ENCODE peak calls at places on chromosomes 5 and 9, in ten cellular contexts. One of them, this sample, is unnamed.

GRCh38 chr9:2469681-2470141 is 151.9 kb upstream of the VLDLR start:
- DNase-seq in dorsolateral prefrontal cortex: no peak
- DNase-seq in mammary epithelial cell: peak; percentile 40
- DNase-seq in neuronal stem cell: no peak
- DNase-seq in left ventricle myocardium inferior: peak; percentile 41
- DNase-seq in A549: no peak
- DNase-seq in transverse colon: peak; percentile 51
- DNase-seq in right cardiac atrium: peak; percentile 51
- DNase-seq in lower lobe of right lung: peak; percentile 53
- DNase-seq in substantia nigra: no peak
- DNase-seq in this sample: no peak

GRCh38 chr5:171931163-171931562 is 75.3 kb downstream of the FBXW11 start:
- DNase-seq in dorsolateral prefrontal cortex: no peak
- DNase-seq in mammary epithelial cell: no peak
- DNase-seq in neuronal stem cell: no peak
- DNase-seq in left ventricle myocardium inferior: no peak
- DNase-seq in A549: no peak
- DNase-seq in transverse colon: no peak
- DNase-seq in right cardiac atrium: no peak
- DNase-seq in lower lobe of right lung: no peak
- DNase-seq in substantia nigra: no peak
- DNase-seq in this sample: no peak

GRCh38 chr9:98391884-98392283 is 136.4 kb upstream of the TBC1D2 start:
- DNase-seq in dorsolateral prefrontal cortex: no peak
- DNase-seq in mammary epithelial cell: no peak
- DNase-seq in neuronal stem cell: no peak
- DNase-seq in left ventricle myocardium inferior: no peak
- DNase-seq in A549: no peak
- DNase-seq in transverse colon: no peak
- DNase-seq in right cardiac atrium: no peak
- DNase-seq in lower lobe of right lung: no peak
- DNase-seq in substantia nigra: no peak
- DNase-seq in this sample: no peak

GRCh38 chr5:92908952-92909351 is 672.1 kb downstream of the NR2F1-AS1 start:
- DNase-seq in dorsolateral prefrontal cortex: no peak
- DNase-seq in mammary epithelial cell: no peak
- DNase-seq in neuronal stem cell: no peak
- DNase-seq in left ventricle myocardium inferior: no peak
- DNase-seq in A549: no peak
- DNase-seq in transverse colon: no peak
- DNase-seq in right cardiac atrium: no peak
- DNase-seq in lower lobe of right lung: no peak
- DNase-seq in substantia nigra: no peak
- DNase-seq in this sample: no peak

GRCh38 chr9:127947841-127948710 is 10.4 kb upstream of the DPM2 start:
- DNase-seq in dorsolateral prefrontal cortex: no peak
- DNase-seq in mammary epithelial cell: no peak
- DNase-seq in neuronal stem cell: no peak
- DNase-seq in left ventricle myocardium inferior: no peak
- DNase-seq in A549: no peak
- DNase-seq in transverse colon: no peak
- DNase-seq in right cardiac atrium: no peak
- DNase-seq in lower lobe of right lung: no peak
- DNase-seq in substantia nigra: no peak
- DNase-seq in this sample: no peak

GRCh38 chr5:179343902-179344300 is 1.4 kb downstream of the ADAMTS2 start:
- DNase-seq in dorsolateral prefrontal cortex: no peak
- DNase-seq in mammary epithelial cell: no peak
- DNase-seq in neuronal stem cell: peak; percentile 84
- DNase-seq in left ventricle myocardium inferior: no peak
- DNase-seq in A549: peak; percentile 21
- DNase-seq in transverse colon: peak; percentile 21
- DNase-seq in right cardiac atrium: peak; percentile 81
- DNase-seq in lower lobe of right lung: no peak
- DNase-seq in substantia nigra: no peak
- DNase-seq in this sample: no peak

GRCh38 chr5:158639876-158640570 is 459.7 kb downstream of the EBF1 start:
- DNase-seq in dorsolateral prefrontal cortex: no peak
- DNase-seq in mammary epithelial cell: no peak
- DNase-seq in neuronal stem cell: no peak
- DNase-seq in left ventricle myocardium inferior: no peak
- DNase-seq in A549: no peak
- DNase-seq in transverse colon: no peak
- DNase-seq in right cardiac atrium: no peak
- DNase-seq in lower lobe of right lung: no peak
- DNase-seq in substantia nigra: no peak
- DNase-seq in this sample: no peak

GRCh38 chr9:132787748-132788159 is 90.3 kb downstream of the AK8 start:
- DNase-seq in dorsolateral prefrontal cortex: no peak
- DNase-seq in mammary epithelial cell: peak; percentile 49
- DNase-seq in neuronal stem cell: no peak
- DNase-seq in left ventricle myocardium inferior: no peak
- DNase-seq in A549: no peak
- DNase-seq in transverse colon: no peak
- DNase-seq in right cardiac atrium: no peak
- DNase-seq in lower lobe of right lung: no peak
- DNase-seq in substantia nigra: no peak
- DNase-seq in this sample: no peak

DNA sequence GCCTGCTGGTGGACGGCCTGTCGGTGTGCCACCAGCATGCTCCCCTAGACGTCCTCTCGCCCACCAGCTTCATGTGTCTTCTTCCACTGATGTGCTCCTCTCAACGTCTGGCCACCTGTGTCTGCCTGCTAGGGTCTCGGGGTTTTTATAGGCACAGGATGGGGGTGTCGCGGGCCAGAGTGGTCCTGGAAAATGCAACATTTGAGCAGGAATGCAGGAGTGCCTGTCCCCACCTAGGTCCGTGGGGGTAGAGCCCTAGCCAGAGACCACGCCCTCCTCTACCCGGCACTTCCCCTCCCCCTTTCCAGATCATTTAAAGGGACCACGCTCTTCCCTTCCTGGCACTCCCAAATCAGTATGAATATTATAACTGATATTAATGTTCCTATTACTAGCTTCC is 48.0 kb upstream of the OSMR start:
- DNase-seq in dorsolateral prefrontal cortex: no peak
- DNase-seq in mammary epithelial cell: no peak
- DNase-seq in neuronal stem cell: no peak
- DNase-seq in left ventricle myocardium inferior: no peak
- DNase-seq in A549: no peak
- DNase-seq in transverse colon: no peak
- DNase-seq in right cardiac atrium: no peak
- DNase-seq in lower lobe of right lung: no peak
- DNase-seq in substantia nigra: no peak
- DNase-seq in this sample: no peak
- H3K27ac ChIP-seq in dorsolateral prefrontal cortex: no peak overlapping the region
- H3K27ac ChIP-seq in mammary epithelial cell: no peak overlapping the region
- H3K27ac ChIP-seq in neuronal stem cell: no peak overlapping the region
- H3K27ac ChIP-seq in left ventricle myocardium inferior: no peak overlapping the region
- H3K27ac ChIP-seq in A549: no peak overlapping the region
- H3K27ac ChIP-seq in transverse colon: no peak overlapping the region
- H3K27ac ChIP-seq in right cardiac atrium: no peak overlapping the region
- H3K27ac ChIP-seq in lower lobe of right lung: no peak overlapping the region
- H3K27ac ChIP-seq in substantia nigra: no peak overlapping the region
- H3K27ac ChIP-seq in this sample: no peak overlapping the region

DNA sequence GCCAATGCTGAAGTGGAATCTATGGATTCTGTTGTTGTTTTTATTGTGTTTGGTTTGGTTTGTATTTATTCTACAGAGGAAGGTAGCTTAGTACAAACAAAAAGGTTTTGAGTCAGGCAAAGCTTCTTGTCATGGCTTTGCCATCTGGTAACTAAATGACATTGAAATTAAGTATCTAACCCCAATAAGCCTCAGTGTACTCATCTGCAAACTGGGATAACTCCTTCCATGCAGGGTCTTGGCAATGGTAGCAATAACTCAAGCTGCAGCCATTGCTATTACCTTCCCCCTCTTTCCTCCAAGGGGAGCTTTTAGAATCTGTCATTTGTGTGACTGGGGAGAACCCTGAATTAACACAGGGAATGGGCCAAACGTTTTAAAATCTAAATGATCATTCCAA is 79.7 kb downstream of the PLAC8L1 start:
- DNase-seq in dorsolateral prefrontal cortex: no peak
- DNase-seq in mammary epithelial cell: no peak
- DNase-seq in neuronal stem cell: no peak
- DNase-seq in left ventricle myocardium inferior: no peak
- DNase-seq in A549: no peak
- DNase-seq in transverse colon: no peak
- DNase-seq in right cardiac atrium: no peak
- DNase-seq in lower lobe of right lung: no peak
- DNase-seq in substantia nigra: no peak
- DNase-seq in this sample: no peak
- H3K27ac ChIP-seq in dorsolateral prefrontal cortex: no peak overlapping the region
- H3K27ac ChIP-seq in mammary epithelial cell: no peak overlapping the region
- H3K27ac ChIP-seq in neuronal stem cell: no peak overlapping the region
- H3K27ac ChIP-seq in left ventricle myocardium inferior: no peak overlapping the region
- H3K27ac ChIP-seq in A549: no peak overlapping the region
- H3K27ac ChIP-seq in transverse colon: peak overlapping the region; percentile 84
- H3K27ac ChIP-seq in right cardiac atrium: no peak overlapping the region
- H3K27ac ChIP-seq in lower lobe of right lung: no peak overlapping the region
- H3K27ac ChIP-seq in substantia nigra: no peak overlapping the region
- H3K27ac ChIP-seq in this sample: no peak overlapping the region

GRCh38 chr9:92506184-92506857 is 24.0 kb upstream of the ASPN start:
- DNase-seq in dorsolateral prefrontal cortex: no peak
- DNase-seq in mammary epithelial cell: peak; percentile 94
- DNase-seq in neuronal stem cell: no peak
- DNase-seq in left ventricle myocardium inferior: no peak
- DNase-seq in A549: peak; percentile 43
- DNase-seq in transverse colon: no peak
- DNase-seq in right cardiac atrium: peak; percentile 44
- DNase-seq in lower lobe of right lung: no peak
- DNase-seq in substantia nigra: no peak
- DNase-seq in this sample: peak; percentile 74

GRCh38 chr9:92501671-92502393 is 19.5 kb upstream of the ASPN start:
- DNase-seq in dorsolateral prefrontal cortex: no peak
- DNase-seq in mammary epithelial cell: peak; percentile 38
- DNase-seq in neuronal stem cell: no peak
- DNase-seq in left ventricle myocardium inferior: peak; percentile 38
- DNase-seq in A549: peak; percentile 43
- DNase-seq in transverse colon: peak; percentile 26
- DNase-seq in right cardiac atrium: peak; percentile 70
- DNase-seq in lower lobe of right lung: no peak
- DNase-seq in substantia nigra: no peak
- DNase-seq in this sample: no peak

GRCh38 chr9:92507005-92507404 is 24.7 kb upstream of the ASPN start:
- DNase-seq in dorsolateral prefrontal cortex: no peak
- DNase-seq in mammary epithelial cell: no peak
- DNase-seq in neuronal stem cell: no peak
- DNase-seq in left ventricle myocardium inferior: no peak
- DNase-seq in A549: no peak
- DNase-seq in transverse colon: no peak
- DNase-seq in right cardiac atrium: no peak
- DNase-seq in lower lobe of right lung: no peak
- DNase-seq in substantia nigra: no peak
- DNase-seq in this sample: no peak

GRCh38 chr9:92507496-92507895 is 25.2 kb upstream of the ASPN start:
- DNase-seq in dorsolateral prefrontal cortex: no peak
- DNase-seq in mammary epithelial cell: no peak
- DNase-seq in neuronal stem cell: no peak
- DNase-seq in left ventricle myocardium inferior: no peak
- DNase-seq in A549: no peak
- DNase-seq in transverse colon: no peak
- DNase-seq in right cardiac atrium: no peak
- DNase-seq in lower lobe of right lung: no peak
- DNase-seq in substantia nigra: no peak
- DNase-seq in this sample: no peak

DNA sequence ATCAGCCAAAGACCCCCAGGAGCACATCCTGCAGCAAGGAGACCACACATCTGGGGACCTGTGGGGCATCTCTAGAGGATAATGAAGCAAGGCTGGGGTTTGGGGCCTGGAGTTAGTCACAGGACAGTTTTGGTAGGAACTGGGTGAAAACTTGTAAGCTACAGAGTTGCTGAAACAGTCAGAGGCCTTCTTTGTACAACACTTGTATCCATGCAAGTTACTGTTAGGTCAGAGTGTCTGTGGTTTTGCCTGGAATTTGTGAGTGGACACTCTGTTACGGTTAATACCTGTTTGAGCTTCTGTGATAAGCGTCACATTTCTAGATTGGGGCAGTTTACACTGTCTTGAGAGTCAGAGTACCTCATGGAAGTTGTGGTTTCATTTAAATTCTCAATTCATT is 22.6 kb upstream of the ASPN start:
- DNase-seq in dorsolateral prefrontal cortex: no peak
- DNase-seq in mammary epithelial cell: peak; percentile 46
- DNase-seq in neuronal stem cell: no peak
- DNase-seq in left ventricle myocardium inferior: no peak
- DNase-seq in A549: no peak
- DNase-seq in transverse colon: no peak
- DNase-seq in right cardiac atrium: no peak
- DNase-seq in lower lobe of right lung: no peak
- DNase-seq in substantia nigra: no peak
- DNase-seq in this sample: no peak
- H3K27ac ChIP-seq in dorsolateral prefrontal cortex: no peak overlapping the region
- H3K27ac ChIP-seq in mammary epithelial cell: peak overlapping the region; percentile 99
- H3K27ac ChIP-seq in neuronal stem cell: no peak overlapping the region
- H3K27ac ChIP-seq in left ventricle myocardium inferior: peak overlapping the region; percentile 73
- H3K27ac ChIP-seq in A549: no peak overlapping the region
- H3K27ac ChIP-seq in transverse colon: peak overlapping the region; percentile 62
- H3K27ac ChIP-seq in right cardiac atrium: peak overlapping the region; percentile 48
- H3K27ac ChIP-seq in lower lobe of right lung: no peak overlapping the region
- H3K27ac ChIP-seq in substantia nigra: no peak overlapping the region
- H3K27ac ChIP-seq in this sample: peak overlapping the region; percentile 89

GRCh38 chr5:4643960-4644359 is 496.2 kb upstream of the ADAMTS16 start:
- DNase-seq in dorsolateral prefrontal cortex: no peak
- DNase-seq in mammary epithelial cell: no peak
- DNase-seq in neuronal stem cell: no peak
- DNase-seq in left ventricle myocardium inferior: no peak
- DNase-seq in A549: no peak
- DNase-seq in transverse colon: no peak
- DNase-seq in right cardiac atrium: no peak
- DNase-seq in lower lobe of right lung: no peak
- DNase-seq in substantia nigra: no peak
- DNase-seq in this sample: peak; percentile 66

GRCh38 chr5:4639959-4640358 is 500.2 kb upstream of the ADAMTS16 start:
- DNase-seq in dorsolateral prefrontal cortex: no peak
- DNase-seq in mammary epithelial cell: no peak
- DNase-seq in neuronal stem cell: no peak
- DNase-seq in left ventricle myocardium inferior: no peak
- DNase-seq in A549: no peak
- DNase-seq in transverse colon: no peak
- DNase-seq in right cardiac atrium: no peak
- DNase-seq in lower lobe of right lung: no peak
- DNase-seq in substantia nigra: no peak
- DNase-seq in this sample: no peak

GRCh38 chr5:4640793-4641192 is 499.3 kb upstream of the ADAMTS16 start:
- DNase-seq in dorsolateral prefrontal cortex: no peak
- DNase-seq in mammary epithelial cell: peak; percentile 1
- DNase-seq in neuronal stem cell: peak; percentile 21
- DNase-seq in left ventricle myocardium inferior: no peak
- DNase-seq in A549: no peak
- DNase-seq in transverse colon: no peak
- DNase-seq in right cardiac atrium: no peak
- DNase-seq in lower lobe of right lung: no peak
- DNase-seq in substantia nigra: no peak
- DNase-seq in this sample: no peak

GRCh38 chr5:4643190-4643589 is 496.9 kb upstream of the ADAMTS16 start:
- DNase-seq in dorsolateral prefrontal cortex: no peak
- DNase-seq in mammary epithelial cell: no peak
- DNase-seq in neuronal stem cell: no peak
- DNase-seq in left ventricle myocardium inferior: no peak
- DNase-seq in A549: no peak
- DNase-seq in transverse colon: no peak
- DNase-seq in right cardiac atrium: no peak
- DNase-seq in lower lobe of right lung: no peak
- DNase-seq in substantia nigra: no peak
- DNase-seq in this sample: no peak

GRCh38 chr5:4642525-4642924 is 497.6 kb upstream of the ADAMTS16 start:
- DNase-seq in dorsolateral prefrontal cortex: no peak
- DNase-seq in mammary epithelial cell: no peak
- DNase-seq in neuronal stem cell: no peak
- DNase-seq in left ventricle myocardium inferior: no peak
- DNase-seq in A549: no peak
- DNase-seq in transverse colon: no peak
- DNase-seq in right cardiac atrium: no peak
- DNase-seq in lower lobe of right lung: no peak
- DNase-seq in substantia nigra: no peak
- DNase-seq in this sample: no peak
- H3K27ac ChIP-seq in dorsolateral prefrontal cortex: no peak overlapping the region
- H3K27ac ChIP-seq in mammary epithelial cell: no peak overlapping the region
- H3K27ac ChIP-seq in neuronal stem cell: no peak overlapping the region
- H3K27ac ChIP-seq in left ventricle myocardium inferior: no peak overlapping the region
- H3K27ac ChIP-seq in A549: no peak overlapping the region
- H3K27ac ChIP-seq in transverse colon: no peak overlapping the region
- H3K27ac ChIP-seq in right cardiac atrium: no peak overlapping the region
- H3K27ac ChIP-seq in lower lobe of right lung: no peak overlapping the region
- H3K27ac ChIP-seq in substantia nigra: no peak overlapping the region
- H3K27ac ChIP-seq in this sample: no peak overlapping the region

This sample was measured in aorta.